ENCODE peak calls at places on chromosomes 5 and 9, in four cellular contexts. One of them, this sample, is unnamed.

GRCh38 chr5:94618029-94618492 is 343 bp downstream of the KIAA0825 start:
- DNase-seq in H1: no peak
- DNase-seq in IMR-90: peak
- DNase-seq in H9: peak
- DNase-seq in this sample: peak

GRCh38 chr5:14664270-14665109 is at the start of gene OTULIN:
- DNase-seq in H1: peak
- DNase-seq in IMR-90: peak
- DNase-seq in H9: peak
- DNase-seq in this sample: peak

GRCh38 chr9:114122628-114123027 is 23.5 kb upstream of the KIF12 start:
- DNase-seq in H1: no peak
- DNase-seq in IMR-90: no peak
- DNase-seq in H9: no peak
- DNase-seq in this sample: no peak

GRCh38 chr5:96709152-96709821 is 47.1 kb downstream of the CAST start:
- DNase-seq in H1: no peak
- DNase-seq in IMR-90: peak
- DNase-seq in H9: no peak
- DNase-seq in this sample: no peak

GRCh38 chr5:55427157-55427556 is 107.6 kb downstream of the PLPP1 start:
- DNase-seq in H1: no peak
- DNase-seq in IMR-90: peak
- DNase-seq in H9: no peak
- DNase-seq in this sample: no peak

GRCh38 chr9:38337095-38337494 is 55.4 kb upstream of the ALDH1B1 start:
- DNase-seq in H1: no peak
- DNase-seq in IMR-90: no peak
- DNase-seq in H9: no peak
- DNase-seq in this sample: no peak

GRCh38 chr5:116242363-116242762 is 157.5 kb downstream of the COMMD10 start:
- DNase-seq in H1: no peak
- DNase-seq in IMR-90: peak
- DNase-seq in H9: no peak
- DNase-seq in this sample: no peak

GRCh38 chr5:131242728-131243255 is 21.1 kb upstream of the CDC42SE2 start:
- DNase-seq in H1: no peak
- DNase-seq in IMR-90: peak
- DNase-seq in H9: no peak
- DNase-seq in this sample: no peak

GRCh38 chr5:118984602-118985001 is 3.7 kb downstream of the DTWD2 start:
- DNase-seq in H1: no peak
- DNase-seq in IMR-90: peak
- DNase-seq in H9: no peak
- DNase-seq in this sample: no peak

GRCh38 chr9:136264046-136264802 is 18.6 kb upstream of the QSOX2 start:
- DNase-seq in H1: no peak
- DNase-seq in IMR-90: no peak
- DNase-seq in H9: no peak
- DNase-seq in this sample: no peak

GRCh38 chr9:129430940-129431693 is 189.8 kb downstream of the C9orf50 start:
- DNase-seq in H1: no peak
- DNase-seq in IMR-90: no peak
- DNase-seq in H9: no peak
- DNase-seq in this sample: no peak

GRCh38 chr5:2700876-2701275 is 50.6 kb downstream of the IRX2 start:
- DNase-seq in H1: no peak
- DNase-seq in IMR-90: no peak
- DNase-seq in H9: no peak
- DNase-seq in this sample: no peak

GRCh38 chr5:80054682-80055081 is 19.5 kb downstream of the THBS4 start:
- DNase-seq in H1: no peak
- DNase-seq in IMR-90: peak
- DNase-seq in H9: no peak
- DNase-seq in this sample: no peak

GRCh38 chr9:23677446-23677845 is 148.6 kb downstream of the ELAVL2 start:
- DNase-seq in H1: no peak
- DNase-seq in IMR-90: no peak
- DNase-seq in H9: no peak
- DNase-seq in this sample: no peak

GRCh38 chr9:9395539-9395938 is 1217.3 kb downstream of the PTPRD start:
- DNase-seq in H1: no peak
- DNase-seq in IMR-90: no peak
- DNase-seq in H9: no peak
- DNase-seq in this sample: no peak

GRCh38 chr9:76773051-76773450 is 8.8 kb downstream of the PCA3 start:
- DNase-seq in H1: no peak
- DNase-seq in IMR-90: no peak
- DNase-seq in H9: no peak
- DNase-seq in this sample: no peak

GRCh38 chr5:167916261-167916660 is 375.2 kb upstream of the WWC1 start:
- DNase-seq in H1: no peak
- DNase-seq in IMR-90: no peak
- DNase-seq in H9: no peak
- DNase-seq in this sample: peak

GRCh38 chr5:114467141-114467540 is 105.3 kb downstream of the KCNN2 start:
- DNase-seq in H1: no peak
- DNase-seq in IMR-90: no peak
- DNase-seq in H9: no peak
- DNase-seq in this sample: no peak

GRCh38 chr5:5139358-5140050 is 626 bp upstream of the ADAMTS16 start:
- DNase-seq in H1: no peak
- DNase-seq in IMR-90: no peak
- DNase-seq in H9: peak
- DNase-seq in this sample: no peak

GRCh38 chr5:34534237-34535108 is 121.7 kb upstream of the RAI14 start:
- DNase-seq in H1: no peak
- DNase-seq in IMR-90: peak
- DNase-seq in H9: no peak
- DNase-seq in this sample: no peak

GRCh38 chr5:170149206-170149515 is 43.5 kb downstream of the FOXI1 start:
- DNase-seq in H1: peak
- DNase-seq in IMR-90: no peak
- DNase-seq in H9: no peak
- DNase-seq in this sample: no peak

GRCh38 chr5:109739741-109740140 is 50.0 kb downstream of the MAN2A1 start:
- DNase-seq in H1: no peak
- DNase-seq in IMR-90: peak
- DNase-seq in H9: peak
- DNase-seq in this sample: peak

GRCh38 chr5:126676195-126676624 is 75.5 kb downstream of the PHAX start:
- DNase-seq in H1: peak
- DNase-seq in IMR-90: peak
- DNase-seq in H9: peak
- DNase-seq in this sample: peak

GRCh38 chr5:35230043-35230611 is at the start of gene PRLR:
- DNase-seq in H1: peak
- DNase-seq in IMR-90: peak
- DNase-seq in H9: peak
- DNase-seq in this sample: peak

GRCh38 chr9:16899611-16900010 is 29.1 kb upstream of the BNC2 start:
- DNase-seq in H1: no peak
- DNase-seq in IMR-90: peak
- DNase-seq in H9: no peak
- DNase-seq in this sample: no peak

GRCh38 chr9:133640580-133641395 is 4.6 kb downstream of the DBH start:
- DNase-seq in H1: no peak
- DNase-seq in IMR-90: no peak
- DNase-seq in H9: no peak
- DNase-seq in this sample: no peak

GRCh38 chr5:89440670-89441069 is 557.7 kb upstream of the MEF2C start:
- DNase-seq in H1: no peak
- DNase-seq in IMR-90: no peak
- DNase-seq in H9: no peak
- DNase-seq in this sample: no peak

GRCh38 chr5:89441965-89442364 is 559.0 kb upstream of the MEF2C start:
- DNase-seq in H1: no peak
- DNase-seq in IMR-90: no peak
- DNase-seq in H9: no peak
- DNase-seq in this sample: no peak

GRCh38 chr5:89437450-89438435 is 554.8 kb upstream of the MEF2C start:
- DNase-seq in H1: no peak
- DNase-seq in IMR-90: no peak
- DNase-seq in H9: no peak
- DNase-seq in this sample: no peak

GRCh38 chr5:89435347-89435746 is 552.4 kb upstream of the MEF2C start:
- DNase-seq in H1: no peak
- DNase-seq in IMR-90: no peak
- DNase-seq in H9: no peak
- DNase-seq in this sample: no peak

DNA sequence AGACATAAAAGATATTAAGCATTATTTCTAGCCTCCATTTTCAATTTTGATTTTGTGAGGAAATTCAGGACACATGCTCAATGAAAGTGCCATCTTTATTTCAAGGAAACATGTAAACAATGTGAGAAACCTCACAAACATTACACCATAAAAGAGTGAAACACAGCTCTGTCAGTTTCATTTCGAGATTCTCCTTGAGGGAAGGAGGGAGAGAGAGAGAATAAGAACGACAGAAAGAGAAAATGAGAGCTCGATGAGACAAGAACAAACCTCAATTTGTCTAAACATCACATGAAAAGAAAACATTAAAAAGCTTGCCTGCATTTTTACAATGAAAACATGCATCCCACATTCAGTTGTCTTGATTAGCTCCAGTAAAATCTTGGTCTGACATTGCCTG is 553.5 kb upstream of the MEF2C start:
- DNase-seq in H1: no peak
- DNase-seq in IMR-90: no peak
- DNase-seq in H9: no peak
- DNase-seq in this sample: no peak
- H3K56ac ChIP-seq in H1: no peak
- H3K56ac ChIP-seq in IMR-90: no peak
- H3K56ac ChIP-seq in H9: no peak
- H3K56ac ChIP-seq in this sample: no peak

GRCh38 chr5:143383988-143384387 is 19.5 kb downstream of the NR3C1 start:
- DNase-seq in H1: no peak
- DNase-seq in IMR-90: no peak
- DNase-seq in H9: no peak
- DNase-seq in this sample: no peak

GRCh38 chr5:143390258-143390657 is 13.2 kb downstream of the NR3C1 start:
- DNase-seq in H1: no peak
- DNase-seq in IMR-90: no peak
- DNase-seq in H9: no peak
- DNase-seq in this sample: no peak

GRCh38 chr5:143390941-143391340 is 12.5 kb downstream of the NR3C1 start:
- DNase-seq in H1: no peak
- DNase-seq in IMR-90: no peak
- DNase-seq in H9: no peak
- DNase-seq in this sample: no peak

GRCh38 chr5:143386725-143387124 is 16.8 kb downstream of the NR3C1 start:
- DNase-seq in H1: no peak
- DNase-seq in IMR-90: peak
- DNase-seq in H9: no peak
- DNase-seq in this sample: no peak

DNA sequence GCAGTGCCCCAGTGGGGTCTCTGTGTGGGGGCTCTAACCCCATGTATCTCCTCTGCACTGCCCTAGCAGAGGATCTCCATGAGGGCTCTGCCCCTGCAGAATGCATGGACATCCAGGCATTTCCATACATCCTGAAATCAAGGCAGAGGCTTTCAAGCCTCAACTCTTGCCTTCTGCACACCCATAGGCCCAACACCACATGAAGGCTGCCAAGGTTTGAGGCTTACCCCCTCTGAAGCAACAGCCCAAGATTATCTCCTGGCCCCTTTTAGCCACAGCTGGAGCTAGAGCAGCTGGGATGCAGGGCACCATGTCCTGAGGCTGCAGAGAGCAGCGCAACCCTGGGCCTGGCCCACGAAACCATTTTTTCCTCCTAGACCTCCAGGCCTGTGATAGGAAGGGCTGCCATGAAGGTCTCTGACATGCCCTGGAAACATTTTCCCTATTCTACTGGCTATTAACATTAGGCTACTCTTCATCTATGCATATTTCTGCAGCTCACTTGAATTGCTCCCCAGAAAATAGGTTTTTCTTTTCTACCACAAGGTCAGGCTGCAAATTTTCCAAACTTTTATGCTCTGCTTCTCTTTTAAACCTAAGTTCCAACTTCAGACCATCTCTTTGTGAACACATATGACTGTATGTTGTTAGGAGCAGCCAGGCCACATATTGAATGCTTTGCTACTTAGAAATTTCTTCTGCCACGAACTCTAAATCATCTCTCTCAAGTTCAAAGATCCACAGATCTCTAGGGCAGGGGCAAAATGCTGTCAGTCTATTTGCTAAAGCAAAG is 18.4 kb downstream of the NR3C1 start:
- DNase-seq in H1: no peak
- DNase-seq in IMR-90: no peak
- DNase-seq in H9: no peak
- DNase-seq in this sample: no peak
- H3K56ac ChIP-seq in H1: no peak
- H3K56ac ChIP-seq in IMR-90: no peak
- H3K56ac ChIP-seq in H9: no peak
- H3K56ac ChIP-seq in this sample: no peak

GRCh38 chr5:135850231-135850630 is 15.8 kb downstream of the SLC25A48 start:
- DNase-seq in H1: no peak
- DNase-seq in IMR-90: no peak
- DNase-seq in H9: no peak
- DNase-seq in this sample: no peak
- H3K56ac ChIP-seq in H1: no peak
- H3K56ac ChIP-seq in IMR-90: no peak
- H3K56ac ChIP-seq in H9: no peak
- H3K56ac ChIP-seq in this sample: no peak

GRCh38 chr9:125883548-125883947 is 136.4 kb downstream of the PBX3 start:
- DNase-seq in H1: no peak
- DNase-seq in IMR-90: no peak
- DNase-seq in H9: no peak
- DNase-seq in this sample: no peak
- H3K56ac ChIP-seq in H1: no peak
- H3K56ac ChIP-seq in IMR-90: no peak
- H3K56ac ChIP-seq in H9: no peak
- H3K56ac ChIP-seq in this sample: no peak

DNA sequence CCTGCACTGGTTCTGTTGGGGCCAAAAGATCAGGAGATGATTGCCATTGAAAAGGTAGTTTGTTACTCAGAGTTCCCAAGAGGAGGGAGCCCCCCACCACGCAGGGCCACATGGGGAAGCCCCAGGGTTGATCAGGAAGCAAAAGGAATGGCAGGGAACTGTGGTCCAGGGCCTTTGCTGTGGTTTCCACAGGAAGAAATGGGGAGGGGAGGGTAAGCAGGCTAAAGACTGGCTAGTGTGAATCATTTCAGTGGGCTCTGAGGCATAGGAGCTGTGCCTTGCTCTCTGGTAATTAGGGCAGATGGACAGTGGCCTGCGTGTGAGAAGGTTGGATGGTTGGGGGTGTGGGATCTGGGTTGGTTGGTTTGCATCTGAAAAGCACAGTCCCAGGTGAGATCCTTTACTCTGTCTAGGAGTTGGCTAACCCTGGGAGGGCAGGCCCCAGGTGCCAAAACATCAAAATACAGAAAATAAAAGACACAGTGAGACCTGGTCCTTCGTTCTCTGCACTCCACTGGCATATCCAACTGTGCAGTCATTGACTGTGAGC is 66.1 kb downstream of the PTPDC1 start:
- DNase-seq in H1: no peak
- DNase-seq in IMR-90: no peak
- DNase-seq in H9: no peak
- DNase-seq in this sample: no peak
- H3K56ac ChIP-seq in H1: no peak
- H3K56ac ChIP-seq in IMR-90: no peak
- H3K56ac ChIP-seq in H9: no peak
- H3K56ac ChIP-seq in this sample: peak

This sample was measured in mesendoderm.